ENCODE peak calls at places on chromosomes 3 and 15, in four cellular contexts. H is A549, T is NCI-H1092, C is GOT3. N is an unnamed sample.

GRCh38 chr3:9669277-9669676 is 20.0 kb downstream of the MTMR14 start:
- DNase-seq in C (no peak), H (no peak), T (no peak), N (no peak)

GRCh38 chr3:57069471-57070010 is 9.1 kb downstream of the SPATA12 start:
- DNase-seq in C (no peak), H (no peak), T (no peak), N (no peak)

GRCh38 chr3:126516936-126517290 is 660 bp downstream of the UROC1 start:
- DNase-seq in H (no peak), C (no peak), T (no peak), N (no peak)

GRCh38 chr15:78767331-78767951 is 43.8 kb downstream of the ADAMTS7 start:
- DNase-seq in T (no peak), H (no peak), C (no peak), N (no peak)

GRCh38 chr3:174859109-174859735 is at the start of gene NAALADL2:
- DNase-seq in C (no peak), H (no peak), T (no peak), N (no peak)

GRCh38 chr3:31300802-31301443 is 231.8 kb upstream of the STT3B start:
- DNase-seq in T (peak; percentile 65), C (no peak), H (no peak), N (no peak)

GRCh38 chr15:95475067-95475466 is 855.4 kb upstream of the NR2F2 start:
- DNase-seq in H (no peak), T (no peak), C (no peak), N (no peak)

GRCh38 chr3:17033516-17034168 is 148.9 kb downstream of the PLCL2 start:
- DNase-seq in C (no peak), T (no peak), H (no peak), N (no peak)

GRCh38 chr3:12681586-12682371 is 17.9 kb upstream of the RAF1 start:
- DNase-seq in T (no peak), H (peak; percentile 30), C (no peak), N (peak; percentile 82)

GRCh38 chr15:91975241-91975978 is 121.9 kb downstream of the SLCO3A1 start:
- DNase-seq in T (no peak), H (no peak), C (no peak), N (no peak)

GRCh38 chr3:12885585-12885934 is 44.2 kb upstream of the RPL32 start:
- DNase-seq in T (no peak), C (no peak), H (no peak), N (no peak)

GRCh38 chr3:11641683-11642407 is 1.9 kb downstream of the VGLL4 start:
- DNase-seq in H (no peak), T (peak; percentile 25), C (no peak), N (peak; percentile 31)

GRCh38 chr3:26931891-26932290 is 309.3 kb downstream of the LRRC3B start:
- DNase-seq in T (no peak), C (no peak), H (no peak), N (no peak)

GRCh38 chr3:90062018-90062417 is 954.6 kb downstream of the EPHA3 start:
- DNase-seq in C (no peak), T (no peak), H (no peak), N (no peak)

GRCh38 chr3:172102123-172102882 is 62.9 kb downstream of the FNDC3B start:
- DNase-seq in H (no peak), C (no peak), T (no peak), N (no peak)

GRCh38 chr3:65439641-65440040 is 599.1 kb downstream of the MAGI1 start:
- DNase-seq in H (peak; percentile 46), T (peak; percentile 36), C (no peak), N (peak; percentile 34)

GRCh38 chr3:14876942-14877341 is 58.2 kb downstream of the FGD5 start:
- DNase-seq in C (no peak), H (peak; percentile 76), T (no peak), N (no peak)

N was measured in HFFc6.